ENCODE peak calls at places on chromosomes 11 and 22, in six cellular contexts. One of them, this sample, is unnamed.

GRCh38 chr11:3166268-3167142 is 1.4 kb upstream of the OSBPL5 start:
- DNase-seq in AG10803: no peak
- DNase-seq in posterior cingulate gyrus: no peak
- DNase-seq in aorta: peak
- DNase-seq in hepatic stellate cell: no peak
- DNase-seq in heart left ventricle: no peak
- DNase-seq in this sample: no peak

GRCh38 chr11:114040706-114041211 is 18.8 kb upstream of the ZBTB16 start:
- DNase-seq in AG10803: no peak
- DNase-seq in posterior cingulate gyrus: no peak
- DNase-seq in aorta: no peak
- DNase-seq in hepatic stellate cell: no peak
- DNase-seq in heart left ventricle: no peak
- DNase-seq in this sample: peak

GRCh38 chr11:128905345-128906184 is 14.4 kb downstream of the KCNJ5 start:
- DNase-seq in AG10803: no peak
- DNase-seq in posterior cingulate gyrus: no peak
- DNase-seq in aorta: peak
- DNase-seq in hepatic stellate cell: peak
- DNase-seq in heart left ventricle: no peak
- DNase-seq in this sample: peak

GRCh38 chr11:68206211-68206610 is 6.9 kb downstream of the KMT5B start:
- DNase-seq in AG10803: peak
- DNase-seq in posterior cingulate gyrus: no peak
- DNase-seq in aorta: no peak
- DNase-seq in hepatic stellate cell: peak
- DNase-seq in heart left ventricle: no peak
- DNase-seq in this sample: peak

GRCh38 chr11:102361100-102362021 is 14.3 kb downstream of the BIRC2 start:
- DNase-seq in AG10803: peak
- DNase-seq in posterior cingulate gyrus: no peak
- DNase-seq in aorta: no peak
- DNase-seq in hepatic stellate cell: no peak
- DNase-seq in heart left ventricle: no peak
- DNase-seq in this sample: no peak

GRCh38 chr22:32564170-32565001 is 89.8 kb downstream of the FBXO7 start:
- DNase-seq in AG10803: peak
- DNase-seq in posterior cingulate gyrus: no peak
- DNase-seq in aorta: no peak
- DNase-seq in hepatic stellate cell: peak
- DNase-seq in heart left ventricle: no peak
- DNase-seq in this sample: peak

GRCh38 chr11:46112961-46113617 is 8.2 kb downstream of the PHF21A start:
- DNase-seq in AG10803: peak
- DNase-seq in posterior cingulate gyrus: no peak
- DNase-seq in aorta: no peak
- DNase-seq in hepatic stellate cell: peak
- DNase-seq in heart left ventricle: peak
- DNase-seq in this sample: peak

GRCh38 chr11:48091426-48092102 is 111.2 kb downstream of the PTPRJ start:
- DNase-seq in AG10803: no peak
- DNase-seq in posterior cingulate gyrus: no peak
- DNase-seq in aorta: no peak
- DNase-seq in hepatic stellate cell: no peak
- DNase-seq in heart left ventricle: no peak
- DNase-seq in this sample: no peak

GRCh38 chr22:44331881-44332714 is 19.3 kb upstream of the SHISAL1 start:
- DNase-seq in AG10803: peak
- DNase-seq in posterior cingulate gyrus: no peak
- DNase-seq in aorta: no peak
- DNase-seq in hepatic stellate cell: no peak
- DNase-seq in heart left ventricle: peak
- DNase-seq in this sample: peak

GRCh38 chr11:64996710-64997380 is at the start of gene BATF2:
- DNase-seq in AG10803: peak
- DNase-seq in posterior cingulate gyrus: peak
- DNase-seq in aorta: peak
- DNase-seq in hepatic stellate cell: peak
- DNase-seq in heart left ventricle: peak
- DNase-seq in this sample: peak

GRCh38 chr11:119518746-119519382 is 95.9 kb upstream of the THY1 start:
- DNase-seq in AG10803: peak
- DNase-seq in posterior cingulate gyrus: no peak
- DNase-seq in aorta: no peak
- DNase-seq in hepatic stellate cell: no peak
- DNase-seq in heart left ventricle: no peak
- DNase-seq in this sample: peak

GRCh38 chr11:58060939-58061672 is 30.4 kb downstream of the OR6Q1 start:
- DNase-seq in AG10803: peak
- DNase-seq in posterior cingulate gyrus: no peak
- DNase-seq in aorta: no peak
- DNase-seq in hepatic stellate cell: no peak
- DNase-seq in heart left ventricle: no peak
- DNase-seq in this sample: peak

GRCh38 chr11:119615003-119615878 is 113.8 kb downstream of the NECTIN1 start:
- DNase-seq in AG10803: peak
- DNase-seq in posterior cingulate gyrus: peak
- DNase-seq in aorta: no peak
- DNase-seq in hepatic stellate cell: peak
- DNase-seq in heart left ventricle: no peak
- DNase-seq in this sample: peak

GRCh38 chr11:126115820-126116319 is 53.2 kb upstream of the CDON start:
- DNase-seq in AG10803: peak
- DNase-seq in posterior cingulate gyrus: no peak
- DNase-seq in aorta: peak
- DNase-seq in hepatic stellate cell: peak
- DNase-seq in heart left ventricle: peak
- DNase-seq in this sample: peak

GRCh38 chr11:64793271-64794160 is 9.5 kb downstream of the MAP4K2 start:
- DNase-seq in AG10803: no peak
- DNase-seq in posterior cingulate gyrus: no peak
- DNase-seq in aorta: no peak
- DNase-seq in hepatic stellate cell: no peak
- DNase-seq in heart left ventricle: no peak
- DNase-seq in this sample: no peak

GRCh38 chr22:42651134-42651533 is 1.9 kb upstream of the CYB5R3 start:
- DNase-seq in AG10803: no peak
- DNase-seq in posterior cingulate gyrus: no peak
- DNase-seq in aorta: no peak
- DNase-seq in hepatic stellate cell: peak
- DNase-seq in heart left ventricle: no peak
- DNase-seq in this sample: peak

GRCh38 chr11:61862714-61863547 is 28.4 kb downstream of the FADS3 start:
- DNase-seq in AG10803: no peak
- DNase-seq in posterior cingulate gyrus: no peak
- DNase-seq in aorta: no peak
- DNase-seq in hepatic stellate cell: no peak
- DNase-seq in heart left ventricle: no peak
- DNase-seq in this sample: no peak

GRCh38 chr11:69435161-69435990 is 46.1 kb upstream of the LINC01488 start:
- DNase-seq in AG10803: no peak
- DNase-seq in posterior cingulate gyrus: no peak
- DNase-seq in aorta: peak
- DNase-seq in hepatic stellate cell: no peak
- DNase-seq in heart left ventricle: no peak
- DNase-seq in this sample: peak

GRCh38 chr22:36009085-36009484 is 19.5 kb downstream of the RBFOX2 start:
- DNase-seq in AG10803: peak
- DNase-seq in posterior cingulate gyrus: no peak
- DNase-seq in aorta: no peak
- DNase-seq in hepatic stellate cell: no peak
- DNase-seq in heart left ventricle: no peak
- DNase-seq in this sample: no peak

GRCh38 chr22:19442166-19442565 is 5.3 kb downstream of the C22orf39 start:
- DNase-seq in AG10803: no peak
- DNase-seq in posterior cingulate gyrus: no peak
- DNase-seq in aorta: no peak
- DNase-seq in hepatic stellate cell: no peak
- DNase-seq in heart left ventricle: no peak
- DNase-seq in this sample: no peak

GRCh38 chr22:20463324-20464095 is 25.9 kb upstream of the SCARF2 start:
- DNase-seq in AG10803: no peak
- DNase-seq in posterior cingulate gyrus: no peak
- DNase-seq in aorta: no peak
- DNase-seq in hepatic stellate cell: no peak
- DNase-seq in heart left ventricle: no peak
- DNase-seq in this sample: no peak

GRCh38 chr11:12285106-12285505 is 92.3 kb upstream of the PARVA start:
- DNase-seq in AG10803: peak
- DNase-seq in posterior cingulate gyrus: no peak
- DNase-seq in aorta: no peak
- DNase-seq in hepatic stellate cell: peak
- DNase-seq in heart left ventricle: no peak
- DNase-seq in this sample: peak

GRCh38 chr22:32862936-32863661 is 61.6 kb downstream of the TIMP3 start:
- DNase-seq in AG10803: no peak
- DNase-seq in posterior cingulate gyrus: no peak
- DNase-seq in aorta: no peak
- DNase-seq in hepatic stellate cell: no peak
- DNase-seq in heart left ventricle: no peak
- DNase-seq in this sample: no peak

GRCh38 chr11:68692881-68693483 is 8.6 kb downstream of the GAL start:
- DNase-seq in AG10803: no peak
- DNase-seq in posterior cingulate gyrus: no peak
- DNase-seq in aorta: no peak
- DNase-seq in hepatic stellate cell: no peak
- DNase-seq in heart left ventricle: no peak
- DNase-seq in this sample: no peak

GRCh38 chr11:68312117-68312779 is at the start of gene LRP5:
- DNase-seq in AG10803: no peak
- DNase-seq in posterior cingulate gyrus: no peak
- DNase-seq in aorta: no peak
- DNase-seq in hepatic stellate cell: peak
- DNase-seq in heart left ventricle: peak
- DNase-seq in this sample: peak

GRCh38 chr11:76246271-76246933 is 40.1 kb upstream of the WNT11 start:
- DNase-seq in AG10803: no peak
- DNase-seq in posterior cingulate gyrus: no peak
- DNase-seq in aorta: peak
- DNase-seq in hepatic stellate cell: no peak
- DNase-seq in heart left ventricle: no peak
- DNase-seq in this sample: no peak

GRCh38 chr11:2725367-2726300 is 25.8 kb upstream of the KCNQ1OT1 start:
- DNase-seq in AG10803: peak
- DNase-seq in posterior cingulate gyrus: no peak
- DNase-seq in aorta: peak
- DNase-seq in hepatic stellate cell: no peak
- DNase-seq in heart left ventricle: peak
- DNase-seq in this sample: no peak

GRCh38 chr11:95680169-95680929 is 109.2 kb downstream of the FAM76B start:
- DNase-seq in AG10803: peak
- DNase-seq in posterior cingulate gyrus: no peak
- DNase-seq in aorta: no peak
- DNase-seq in hepatic stellate cell: peak
- DNase-seq in heart left ventricle: no peak
- DNase-seq in this sample: peak

GRCh38 chr11:70494559-70495350 is 96.4 kb downstream of the CTTN start:
- DNase-seq in AG10803: no peak
- DNase-seq in posterior cingulate gyrus: no peak
- DNase-seq in aorta: peak
- DNase-seq in hepatic stellate cell: no peak
- DNase-seq in heart left ventricle: no peak
- DNase-seq in this sample: no peak

GRCh38 chr11:9203715-9204311 is 61.3 kb downstream of the DENND5A start:
- DNase-seq in AG10803: no peak
- DNase-seq in posterior cingulate gyrus: no peak
- DNase-seq in aorta: no peak
- DNase-seq in hepatic stellate cell: no peak
- DNase-seq in heart left ventricle: no peak
- DNase-seq in this sample: no peak

GRCh38 chr11:106187860-106188456 is 110.5 kb downstream of the AASDHPPT start:
- DNase-seq in AG10803: no peak
- DNase-seq in posterior cingulate gyrus: no peak
- DNase-seq in aorta: no peak
- DNase-seq in hepatic stellate cell: no peak
- DNase-seq in heart left ventricle: no peak
- DNase-seq in this sample: no peak

GRCh38 chr22:22816171-22816514 is 71.5 kb upstream of the IGLL5 start:
- DNase-seq in AG10803: no peak
- DNase-seq in posterior cingulate gyrus: no peak
- DNase-seq in aorta: no peak
- DNase-seq in hepatic stellate cell: no peak
- DNase-seq in heart left ventricle: no peak
- DNase-seq in this sample: no peak